ENCODE peak calls at places on chromosomes 13 and 19, in seven cellular contexts. K is CD4-positive, CD25-positive, alpha-beta regulatory T cell; L is ovary; Z is right atrium auricular region; W is psoas muscle; O is endothelial cell of umbilical vein; G is IMR-90. T is an unnamed sample. For H3K4me1, the result is how much of the 10 kb centered on the place peaks cover.

GRCh38 chr19:33133438-33134031 is 1.6 kb downstream of the WDR88 start:
- DNase-seq in W (no peak), Z (no peak), O (peak), G (no peak), L (no peak), K (no peak), T (peak)

GRCh38 chr19:45848922-45849321 is 14.0 kb downstream of the SYMPK start:
- DNase-seq in L (no peak), G (no peak), K (no peak), O (no peak), W (no peak), Z (no peak), T (no peak)

GRCh38 chr19:17687141-17687856 is 855 bp downstream of the UNC13A start:
- DNase-seq in O (no peak), W (no peak), K (no peak), L (no peak), G (no peak), Z (no peak), T (no peak)

GRCh38 chr13:103062079-103062478 is 4.1 kb downstream of the SLC10A2 start:
- DNase-seq in K (no peak), O (no peak), W (no peak), G (no peak), L (no peak), Z (no peak), T (no peak)

GRCh38 chr13:49464621-49465325 is 20.7 kb downstream of the SETDB2 start:
- DNase-seq in G (peak), L (no peak), O (no peak), K (no peak), W (no peak), Z (no peak), T (no peak)

GRCh38 chr13:80037505-80037888 is 303.4 kb downstream of the SPRY2 start:
- DNase-seq in K (no peak), Z (no peak), G (peak), L (no peak), W (no peak), O (peak), T (no peak)

GRCh38 chr19:55398200-55398947 is 9.2 kb downstream of the UBE2S start:
- DNase-seq in Z (no peak), W (no peak), G (no peak), O (no peak), K (no peak), L (no peak), T (no peak)

GRCh38 chr13:64723735-64724134 is 2506.4 kb downstream of the PCDH9 start:
- DNase-seq in Z (no peak), L (no peak), W (no peak), K (no peak), G (peak), O (peak), T (no peak)

GRCh38 chr19:46002678-46003275 is 7.5 kb downstream of the CCDC61 start:
- DNase-seq in G (no peak), Z (no peak), L (no peak), W (no peak), O (no peak), K (no peak), T (no peak)

GRCh38 chr19:48244289-48244688 is 11.4 kb downstream of the CARD8 start:
- DNase-seq in L (no peak), W (no peak), K (peak), G (no peak), O (peak), Z (no peak), T (no peak)

GRCh38 chr13:35712907-35713685 is 236.6 kb upstream of the MAB21L1 start:
- DNase-seq in O (no peak), L (no peak), W (no peak), G (peak), Z (no peak), K (no peak), T (no peak)

GRCh38 chr19:35311901-35312665 is 16.9 kb upstream of the CD22 start:
- DNase-seq in K (no peak), Z (no peak), W (no peak), L (no peak), G (no peak), O (no peak), T (no peak)

GRCh38 chr13:27583645-27584044 is 36.7 kb downstream of the LNX2 start:
- DNase-seq in Z (no peak), L (no peak), W (no peak), G (no peak), K (no peak), O (peak), T (no peak)

GRCh38 chr19:19185853-19186728 is 5.9 kb downstream of the BORCS8 start:
- DNase-seq in L (no peak), Z (no peak), O (peak), K (peak), W (no peak), G (peak), T (peak)

GRCh38 chr19:15846923-15847322 is 31.5 kb upstream of the OR10H1 start:
- DNase-seq in K (no peak), W (no peak), G (no peak), Z (no peak), L (no peak), O (no peak), T (no peak)

GRCh38 chr13:42538996-42539395 is 35.0 kb upstream of the TNFSF11 start:
- DNase-seq in G (no peak), Z (no peak), O (peak), K (no peak), L (no peak), W (no peak), T (no peak)

GRCh38 chr13:23715762-23716235 is 145.6 kb downstream of the TNFRSF19 start:
- DNase-seq in L (no peak), K (no peak), W (no peak), Z (no peak), G (no peak), O (no peak), T (peak)

GRCh38 chr19:47186337-47187022 is 44.5 kb downstream of the BBC3 start:
- DNase-seq in L (no peak), G (no peak), O (no peak), W (no peak), Z (no peak), K (peak), T (no peak)

GRCh38 chr13:50650936-50651638 is 192.4 kb downstream of the DLEU7 start:
- DNase-seq in Z (no peak), O (peak), K (no peak), W (no peak), G (peak), L (no peak), T (no peak)

GRCh38 chr19:17458970-17459369 is 1.8 kb downstream of the NXNL1 start:
- DNase-seq in O (no peak), K (no peak), W (no peak), G (no peak), Z (no peak), L (no peak), T (no peak)

GRCh38 chr19:2051771-2052704 is 994 bp upstream of the MKNK2 start:
- DNase-seq in G (no peak), O (no peak), K (peak), L (peak), W (peak), Z (no peak), T (peak)

GRCh38 chr19:47839913-47840312 is 18.2 kb downstream of the CRX start:
- DNase-seq in W (no peak), G (no peak), K (no peak), Z (no peak), O (no peak), L (no peak), T (no peak)

GRCh38 chr13:102569488-102569887 is 27.3 kb upstream of the TPP2 start:
- DNase-seq in W (no peak), O (no peak), Z (no peak), G (peak), L (no peak), K (no peak), T (no peak)

GRCh38 chr13:42229287-42229686 is 42.7 kb upstream of the AKAP11 start:
- DNase-seq in W (no peak), O (no peak), G (no peak), K (no peak), Z (no peak), L (no peak), T (no peak)

GRCh38 chr13:49641810-49642291 is 13.5 kb downstream of the ARL11 start:
- DNase-seq in O (no peak), Z (peak), K (no peak), L (no peak), G (peak), W (peak), T (no peak)

GRCh38 chr19:18271433-18271841 is 2.8 kb downstream of the IQCN start:
- DNase-seq in K (no peak), L (peak), Z (peak), G (no peak), W (no peak), O (no peak), T (no peak)

GRCh38 chr13:48710160-48710559 is 56.4 kb downstream of the CYSLTR2 start:
- DNase-seq in L (no peak), G (no peak), W (no peak), O (no peak), Z (no peak), K (no peak), T (no peak)

GRCh38 chr13:67045357-67045756 is 184.8 kb downstream of the PCDH9 start:
- DNase-seq in L (no peak), Z (no peak), O (no peak), W (no peak), K (no peak), G (no peak), T (no peak)

GRCh38 chr19:19262190-19263057 is 10.7 kb downstream of the TM6SF2 start:
- DNase-seq in K (no peak), G (no peak), W (no peak), O (no peak), L (no peak), Z (no peak), T (no peak)

GRCh38 chr19:39401549-39402416 is 4.9 kb upstream of the ZFP36 start:
- DNase-seq in K (peak), Z (peak), G (peak), W (peak), O (no peak), L (peak), T (peak)

GRCh38 chr13:110559986-110560385 is 1.5 kb downstream of the RAB20 start:
- DNase-seq in L (no peak), W (no peak), G (no peak), K (no peak), Z (no peak), O (no peak), T (no peak)

GRCh38 chr19:48393559-48394330 is at the start of gene GRIN2D:
- DNase-seq in L (peak), Z (no peak), K (peak), W (no peak), O (peak), G (peak), T (no peak)

GRCh38 chr19:15829786-15830185 is 14.3 kb upstream of the OR10H1 start:
- DNase-seq in O (no peak), L (no peak), W (no peak), G (no peak), K (no peak), Z (no peak), T (no peak)

GRCh38 chr19:12913871-12914690 is 5.0 kb downstream of the SYCE2 start:
- DNase-seq in O (no peak), L (no peak), K (no peak), W (no peak), Z (no peak), G (no peak), T (no peak)

GRCh38 chr19:45767410-45767880 is 1.6 kb downstream of the SIX5 start:
- DNase-seq in Z (peak), K (no peak), L (peak), G (peak), O (peak), W (peak), T (peak)

GRCh38 chr13:39025433-39025839 is 12.5 kb downstream of the PROSER1 start:
- DNase-seq in L (no peak), O (no peak), G (no peak), W (no peak), Z (no peak), K (no peak), T (no peak)

GRCh38 chr13:27043013-27043412 is 128.6 kb downstream of the USP12 start:
- DNase-seq in K (no peak), O (peak), G (peak), L (no peak), W (no peak), Z (no peak), T (peak)

DNA sequence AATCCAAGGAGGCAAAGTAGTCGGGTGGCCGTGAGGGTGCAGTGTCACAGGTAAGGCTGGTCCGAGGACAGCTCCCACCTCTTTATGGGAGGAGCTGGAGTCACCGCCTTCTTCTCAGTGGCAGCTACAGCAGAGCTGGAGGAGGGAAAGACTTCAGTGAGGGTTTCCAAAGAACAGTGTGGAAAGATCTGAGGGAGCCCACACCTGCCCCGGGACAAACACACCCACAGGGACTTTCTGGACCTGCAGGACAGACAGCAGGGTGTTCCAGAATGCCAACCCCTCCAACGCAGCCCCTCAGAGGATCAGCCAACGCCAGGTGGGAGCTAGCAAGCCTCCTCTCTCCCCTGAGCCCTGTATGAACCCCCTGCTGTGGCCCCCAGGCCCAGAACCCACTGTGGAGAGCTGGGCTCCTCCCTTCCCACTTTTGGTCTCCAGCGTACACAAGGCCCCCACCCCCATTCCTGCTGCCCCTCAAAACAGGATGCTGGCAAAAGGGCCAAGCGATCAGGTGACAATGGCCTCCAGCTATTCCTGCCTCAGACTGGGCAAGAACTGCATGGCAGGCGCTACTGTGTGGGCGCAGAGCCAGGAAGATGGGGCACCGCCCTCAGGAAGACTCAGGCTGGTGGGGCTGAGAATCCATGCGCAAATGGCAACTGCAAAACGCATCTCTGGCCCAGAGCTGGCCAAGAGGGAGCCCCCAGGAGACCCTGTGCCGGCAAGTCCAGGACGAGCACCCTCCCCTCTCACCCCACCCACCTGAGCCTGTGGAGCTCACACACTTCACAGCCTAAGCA is 3.5 kb upstream of the CD320 start:
- DNase-seq in O (peak), Z (no peak), L (peak), K (no peak), G (no peak), W (peak), T (peak)
- H3K27ac ChIP-seq in O (no peak), Z (peak), L (no peak), K (no peak), G (no peak), W (peak), T (no peak)

GRCh38 chr13:33633701-33634525 is 184.0 kb upstream of the RFC3 start:
- DNase-seq in Z (no peak), O (no peak), G (peak), L (no peak), W (no peak), K (no peak), T (no peak)
- H3K4me1 ChIP-seq in Z (under half), O (under half), G (under half), L (under half), W (under half), K (under half), T (under half)

GRCh38 chr13:60583911-60584753 is 187.1 kb downstream of the TDRD3 start:
- DNase-seq in G (peak), W (no peak), Z (no peak), O (no peak), L (no peak), K (no peak), T (no peak)
- H3K27ac ChIP-seq in G (no peak), W (no peak), Z (no peak), O (no peak), L (no peak), K (no peak), T (no peak)

GRCh38 chr19:3984584-3984907 is 717 bp downstream of the EEF2 start:
- DNase-seq in K (no peak), O (no peak), Z (no peak), G (no peak), L (peak), W (no peak), T (peak)

GRCh38 chr19:3983936-3984583 is 1.2 kb downstream of the EEF2 start:
- DNase-seq in W (peak), K (no peak), G (peak), L (peak), Z (no peak), O (peak), T (peak)

GRCh38 chr19:3981736-3982681 is 3.3 kb downstream of the EEF2 start:
- DNase-seq in O (no peak), L (peak), K (no peak), W (peak), G (no peak), Z (no peak), T (no peak)

GRCh38 chr19:3982701-3983541 is 2.3 kb downstream of the EEF2 start:
- DNase-seq in Z (no peak), L (peak), K (no peak), G (peak), W (peak), O (peak), T (no peak)

GRCh38 chr19:3983542-3983914 is 1.7 kb downstream of the EEF2 start:
- DNase-seq in Z (no peak), G (no peak), K (no peak), O (peak), L (no peak), W (no peak), T (no peak)
- H3K4me1 ChIP-seq in Z (under half), G (under half), K (half or more), O (under half), L (under half), W (under half), T (half or more)

GRCh38 chr19:31969955-31970545 is 375.4 kb upstream of the ZNF507 start:
- DNase-seq in Z (no peak), O (no peak), W (no peak), G (no peak), K (no peak), L (no peak), T (no peak)
- H3K27ac ChIP-seq in Z (no peak), O (no peak), W (no peak), G (no peak), K (no peak), L (peak), T (no peak)

T was measured in body of pancreas.